ENCODE peak calls at places on chromosomes 11 and 22, in eight cellular contexts. L, U, S, N, V, O, W and G are unnamed samples.

GRCh38 chr22:39654959-39655579 is 84.5 kb downstream of the CACNA1I start:
- DNase-seq in N (no peak), W (no peak), O (no peak), V (no peak), S (no peak), L (no peak), U (no peak), G (no peak)

GRCh38 chr11:303359-303758 is 4.0 kb upstream of the IFITM5 start:
- DNase-seq in O (no peak), V (no peak), S (no peak), U (no peak), W (no peak), N (no peak), L (no peak), G (peak)

GRCh38 chr22:35400335-35400680 is 368 bp downstream of the MCM5 start:
- DNase-seq in O (no peak), W (peak), N (no peak), V (no peak), L (no peak), U (no peak), S (no peak), G (no peak)

GRCh38 chr11:132424433-132424832 is 1054.0 kb downstream of the NTM start:
- DNase-seq in W (no peak), O (no peak), S (no peak), N (no peak), V (no peak), U (no peak), L (peak), G (no peak)

GRCh38 chr22:50518628-50519027 is 6.8 kb downstream of the SCO2 start:
- DNase-seq in W (no peak), N (no peak), O (no peak), V (no peak), U (no peak), L (no peak), S (no peak), G (no peak)

GRCh38 chr22:24516301-24516737 is 21.2 kb downstream of the UPB1 start:
- DNase-seq in N (no peak), S (peak), V (peak), W (no peak), O (no peak), L (peak), U (no peak), G (peak)

GRCh38 chr11:130282111-130282510 is 32.6 kb downstream of the ZBTB44 start:
- DNase-seq in U (no peak), V (no peak), N (no peak), O (no peak), S (no peak), W (no peak), L (no peak), G (no peak)

GRCh38 chr22:37229805-37230672 is 14.0 kb downstream of the RAC2 start:
- DNase-seq in L (peak), V (peak), U (no peak), O (no peak), S (peak), W (peak), N (peak), G (peak)

GRCh38 chr11:78203184-78203583 is 14.5 kb downstream of the USP35 start:
- DNase-seq in O (no peak), N (no peak), W (no peak), L (peak), S (no peak), V (no peak), U (no peak), G (no peak)

GRCh38 chr11:235998-236773 is at the start of gene SIRT3:
- DNase-seq in W (peak), S (peak), N (peak), V (peak), L (peak), U (peak), O (peak), G (peak)

GRCh38 chr11:1546077-1546535 is 26.0 kb downstream of the DUSP8 start:
- DNase-seq in N (no peak), L (no peak), V (no peak), U (no peak), O (no peak), W (no peak), S (no peak), G (no peak)

GRCh38 chr22:48249721-48250268 is 1487.3 kb downstream of the TBC1D22A start:
- DNase-seq in N (no peak), V (no peak), W (no peak), U (no peak), S (no peak), L (no peak), O (no peak), G (no peak)